ENCODE peak calls at places on chromosomes 13 and 19, in eight cellular contexts. B is cardiac muscle cell, M is A549, R is right lobe of liver, P is colonic mucosa, H is uterus, C is lower leg skin, E is transverse colon. W is an unnamed sample.

GRCh38 chr19:13091400-13092161 is 11.1 kb downstream of the LYL1 start:
- DNase-seq in B (no peak), M (peak), R (peak), P (no peak), H (peak), C (no peak), E (no peak), W (peak)

GRCh38 chr13:43305416-43305815 is 282.0 kb downstream of the DNAJC15 start:
- DNase-seq in B (no peak), M (no peak), R (no peak), P (no peak), H (no peak), C (no peak), E (no peak), W (no peak)

GRCh38 chr19:40813182-40813581 is 14.2 kb downstream of the EGLN2 start:
- DNase-seq in B (no peak), M (no peak), R (no peak), P (no peak), H (no peak), C (no peak), E (no peak), W (no peak)

GRCh38 chr19:7250057-7250596 is 44.1 kb downstream of the INSR start:
- DNase-seq in B (no peak), M (no peak), R (no peak), P (no peak), H (no peak), C (no peak), E (no peak), W (no peak)

GRCh38 chr19:23867895-23868294 is 46.8 kb upstream of the ZNF726 start:
- DNase-seq in B (no peak), M (no peak), R (no peak), P (no peak), H (no peak), C (no peak), E (no peak), W (no peak)

GRCh38 chr19:3397266-3398022 is 31.1 kb downstream of the NFIC start:
- DNase-seq in B (no peak), M (peak), R (no peak), P (peak), H (no peak), C (no peak), E (peak), W (peak)

GRCh38 chr19:45400192-45400591 is 4.7 kb downstream of the PPP1R13L start:
- DNase-seq in B (no peak), M (no peak), R (no peak), P (no peak), H (no peak), C (peak), E (no peak), W (no peak)

GRCh38 chr19:5808120-5808816 is 3.4 kb downstream of the NRTN start:
- DNase-seq in B (no peak), M (no peak), R (no peak), P (no peak), H (no peak), C (no peak), E (no peak), W (no peak)

GRCh38 chr19:21593934-21594844 is 88.8 kb downstream of the ZNF429 start:
- DNase-seq in B (no peak), M (no peak), R (no peak), P (no peak), H (peak), C (no peak), E (no peak), W (no peak)

GRCh38 chr13:37492061-37492460 is 106.5 kb downstream of the POSTN start:
- DNase-seq in B (no peak), M (no peak), R (no peak), P (no peak), H (no peak), C (no peak), E (no peak), W (no peak)

GRCh38 chr19:35963514-35963913 is 27.3 kb downstream of the LRFN3 start:
- DNase-seq in B (peak), M (peak), R (no peak), P (no peak), H (no peak), C (no peak), E (no peak), W (peak)

GRCh38 chr19:14830702-14831101 is 4.3 kb downstream of the OR7A5 start:
- DNase-seq in B (no peak), M (no peak), R (no peak), P (peak), H (no peak), C (no peak), E (no peak), W (no peak)

GRCh38 chr19:50874185-50874584 is 946 bp downstream of the KLK2 start:
- DNase-seq in B (no peak), M (no peak), R (no peak), P (no peak), H (no peak), C (no peak), E (no peak), W (no peak)

GRCh38 chr13:29402168-29402621 is 193.3 kb downstream of the SLC7A1 start:
- DNase-seq in B (no peak), M (no peak), R (no peak), P (no peak), H (peak), C (no peak), E (no peak), W (peak)

GRCh38 chr19:406999-407491 is 1.9 kb downstream of the C2CD4C start:
- DNase-seq in B (no peak), M (no peak), R (no peak), P (no peak), H (no peak), C (no peak), E (no peak), W (no peak)

GRCh38 chr19:43672061-43672679 is 2.2 kb upstream of the PLAUR start:
- DNase-seq in B (no peak), M (no peak), R (no peak), P (no peak), H (no peak), C (no peak), E (no peak), W (no peak)

GRCh38 chr13:26540319-26540718 is 17.2 kb upstream of the WASF3 start:
- DNase-seq in B (no peak), M (no peak), R (no peak), P (no peak), H (no peak), C (no peak), E (no peak), W (no peak)

GRCh38 chr13:85386424-85386823 is 412.8 kb downstream of the SLITRK6 start:
- DNase-seq in B (peak), M (peak), R (no peak), P (no peak), H (no peak), C (no peak), E (no peak), W (peak)

GRCh38 chr19:862529-863304 is 3.3 kb downstream of the CFD start:
- DNase-seq in B (peak), M (peak), R (peak), P (peak), H (peak), C (peak), E (peak), W (peak)

GRCh38 chr19:50358483-50359431 is 6.7 kb downstream of the NAPSA start:
- DNase-seq in B (no peak), M (no peak), R (peak), P (peak), H (peak), C (no peak), E (peak), W (peak)

GRCh38 chr13:19984430-19985218 is 26.1 kb downstream of the ZMYM2 start:
- DNase-seq in B (peak), M (peak), R (no peak), P (no peak), H (no peak), C (no peak), E (no peak), W (peak)

GRCh38 chr19:38564981-38565685 is 52.6 kb downstream of the MAP4K1 start:
- DNase-seq in B (no peak), M (peak), R (no peak), P (no peak), H (no peak), C (no peak), E (no peak), W (no peak)

GRCh38 chr13:106533940-106534843 is 1.3 kb downstream of the EFNB2 start:
- DNase-seq in B (peak), M (no peak), R (peak), P (peak), H (peak), C (no peak), E (peak), W (peak)

GRCh38 chr19:50300051-50300450 is 29.1 kb downstream of the KCNC3 start:
- DNase-seq in B (no peak), M (no peak), R (no peak), P (no peak), H (no peak), C (no peak), E (no peak), W (no peak)

GRCh38 chr19:58274771-58275199 is 4.0 kb upstream of the ZNF8 start:
- DNase-seq in B (no peak), M (no peak), R (no peak), P (peak), H (no peak), C (no peak), E (no peak), W (peak)

GRCh38 chr19:47075179-47075811 is 26.9 kb upstream of the TMEM160 start:
- DNase-seq in B (no peak), M (no peak), R (no peak), P (no peak), H (no peak), C (no peak), E (no peak), W (no peak)

GRCh38 chr13:39159393-39159792 is 121.1 kb downstream of the NHLRC3 start:
- DNase-seq in B (no peak), M (no peak), R (no peak), P (no peak), H (no peak), C (no peak), E (no peak), W (no peak)

GRCh38 chr19:4343845-4344713 is 717 bp downstream of the MPND start:
- DNase-seq in B (no peak), M (no peak), R (peak), P (peak), H (no peak), C (no peak), E (no peak), W (no peak)

GRCh38 chr13:87003265-87003664 is 667.9 kb upstream of the SLITRK5 start:
- DNase-seq in B (no peak), M (no peak), R (no peak), P (no peak), H (no peak), C (no peak), E (no peak), W (no peak)

GRCh38 chr13:113907637-113908617 is 44.1 kb upstream of the GAS6 start:
- DNase-seq in B (peak), M (no peak), R (no peak), P (peak), H (peak), C (peak), E (peak), W (peak)

GRCh38 chr19:50332014-50332263 is 2.8 kb upstream of the KCNC3 start:
- DNase-seq in B (no peak), M (no peak), R (no peak), P (no peak), H (no peak), C (no peak), E (no peak), W (no peak)

GRCh38 chr13:99299545-99300341 is 7.5 kb downstream of the GPR183 start:
- DNase-seq in B (no peak), M (no peak), R (no peak), P (no peak), H (no peak), C (no peak), E (no peak), W (no peak)

GRCh38 chr13:99302637-99303505 is 4.3 kb downstream of the GPR183 start:
- DNase-seq in B (no peak), M (no peak), R (no peak), P (no peak), H (no peak), C (no peak), E (no peak), W (no peak)

GRCh38 chr13:99303863-99304521 is 3.2 kb downstream of the GPR183 start:
- DNase-seq in B (no peak), M (no peak), R (peak), P (no peak), H (no peak), C (no peak), E (peak), W (no peak)

GRCh38 chr13:99301056-99301838 is 6.0 kb downstream of the GPR183 start:
- DNase-seq in B (no peak), M (no peak), R (no peak), P (no peak), H (no peak), C (no peak), E (no peak), W (no peak)

DNA sequence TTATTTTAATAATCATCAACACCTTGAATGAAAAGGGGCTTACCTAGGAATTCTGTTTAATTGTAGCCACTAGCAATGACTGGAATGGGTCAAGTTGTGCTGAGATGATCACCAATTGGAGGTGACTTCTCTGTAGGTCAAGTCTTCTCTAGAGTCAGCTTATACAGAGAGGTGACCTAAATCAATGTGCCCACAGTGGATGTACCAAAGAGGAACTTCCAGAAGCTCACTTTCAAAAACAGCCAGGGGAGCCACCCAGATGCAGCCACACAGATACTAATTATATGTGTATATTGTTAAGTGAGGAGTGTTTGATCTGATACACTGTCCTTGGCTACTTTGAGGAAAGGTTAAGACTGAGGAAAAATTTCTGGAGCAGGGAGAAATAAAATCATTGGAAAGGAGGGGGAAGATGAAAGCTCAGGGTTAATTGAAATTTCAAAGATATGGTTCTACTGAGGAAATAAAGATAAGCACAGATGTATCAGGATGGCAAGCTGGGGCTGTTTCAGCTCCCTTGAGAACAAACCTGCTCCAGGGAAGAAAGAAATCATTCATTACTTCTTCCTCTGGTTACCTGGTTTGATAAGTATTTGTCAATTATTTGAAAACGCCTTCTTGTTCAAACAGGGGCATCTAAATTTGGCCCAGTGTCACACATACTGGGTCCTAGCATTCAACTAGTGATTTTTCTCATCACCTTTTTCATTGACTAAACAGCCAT is 5.1 kb downstream of the GPR183 start:
- DNase-seq in B (no peak), M (no peak), R (no peak), P (no peak), H (no peak), C (no peak), E (no peak), W (no peak)
- H3K4me3 ChIP-seq in B (no peak), M (no peak), R (no peak), P (no peak), H (no peak), C (no peak), E (no peak), W (no peak)

GRCh38 chr13:73286177-73286576 is 227.4 kb downstream of the KLF5 start:
- DNase-seq in B (no peak), M (no peak), R (no peak), P (no peak), H (no peak), C (no peak), E (no peak), W (no peak)
- TF ChIP-seq CTCF in B (no peak), M (no peak), R (no peak), P (no peak), H (no peak), C (no peak), E (no peak), W (no peak)

GRCh38 chr13:21074601-21075302 is 13.4 kb upstream of the LATS2 start:
- DNase-seq in B (no peak), M (no peak), R (no peak), P (no peak), H (peak), C (no peak), E (no peak), W (peak)
- H3K4me3 ChIP-seq in B (no peak), M (no peak), R (no peak), P (peak), H (no peak), C (no peak), E (no peak), W (no peak)

GRCh38 chr13:46288570-46289259 is 77.0 kb downstream of the LRRC63 start:
- DNase-seq in B (peak), M (peak), R (no peak), P (no peak), H (no peak), C (no peak), E (no peak), W (peak)
- TF ChIP-seq CTCF in B (peak), M (peak), R (peak), P (peak), H (no peak), C (no peak), E (peak), W (peak)

DNA sequence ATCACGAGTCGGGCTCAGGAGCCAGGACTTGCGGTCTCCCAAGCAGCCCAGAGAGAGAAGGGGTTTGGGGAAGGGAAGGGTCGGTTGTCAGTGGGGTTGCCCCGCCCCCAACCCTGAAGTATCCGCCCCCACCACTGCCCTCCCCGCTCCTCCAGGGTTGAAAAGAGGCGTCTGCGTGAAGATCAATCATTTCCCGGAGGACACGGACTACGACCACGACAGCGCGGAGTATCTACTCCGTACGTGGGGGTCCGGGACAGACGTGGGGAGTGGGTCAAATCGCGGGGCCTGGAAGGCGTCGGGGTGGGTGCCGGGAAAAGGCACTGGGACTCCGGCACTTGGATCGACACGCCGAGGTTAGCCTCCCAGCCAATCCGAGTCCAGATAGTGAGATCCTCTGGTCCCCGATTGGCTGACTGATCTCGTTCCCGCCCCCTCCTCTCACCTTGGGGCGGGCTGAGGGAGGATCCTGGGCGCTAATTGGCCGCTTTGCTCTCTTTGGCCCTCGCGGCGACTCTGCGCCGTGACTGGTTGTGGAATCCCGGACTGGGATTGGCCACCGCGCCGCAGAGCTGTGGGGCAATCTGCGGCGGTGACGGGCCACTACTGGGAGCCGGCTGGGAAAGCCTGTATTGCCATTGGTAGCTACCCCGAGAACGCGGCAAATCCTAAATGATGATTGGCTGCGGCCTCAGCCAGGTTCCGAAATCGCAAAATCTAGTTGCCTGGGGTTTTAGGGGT is 13.3 kb upstream of the CACNG6 start:
- DNase-seq in B (peak), M (peak), R (peak), P (no peak), H (peak), C (peak), E (no peak), W (peak)
- H3K4me3 ChIP-seq in B (peak), M (peak), R (no peak), P (peak), H (no peak), C (no peak), E (no peak), W (peak)

DNA sequence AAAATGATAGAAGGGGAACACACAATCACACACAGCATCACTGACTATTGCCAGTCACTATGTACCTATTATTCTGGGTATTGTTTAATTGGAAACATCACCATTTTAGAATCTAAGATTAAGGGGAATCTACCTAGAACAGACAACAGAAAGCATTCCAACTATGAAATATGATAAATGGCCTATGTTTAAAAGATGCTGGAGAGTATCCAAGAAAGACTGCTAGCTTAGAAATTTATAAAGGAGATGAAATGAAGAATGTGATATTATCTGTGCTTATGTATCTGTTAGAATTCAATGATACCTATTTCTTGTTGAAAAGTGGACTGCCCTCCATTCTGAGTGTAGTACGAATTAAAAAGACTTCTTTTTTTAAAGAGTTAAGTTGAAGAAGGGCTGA is 50.5 kb downstream of the KCNRG start:
- DNase-seq in B (no peak), M (no peak), R (no peak), P (no peak), H (no peak), C (no peak), E (no peak), W (no peak)
- TF ChIP-seq CTCF in B (no peak), M (no peak), R (no peak), P (no peak), H (no peak), C (no peak), E (no peak), W (no peak)